ENCODE peak calls at places on chromosomes 1 and 21, in seven cellular contexts. One of them, this sample, is unnamed.

GRCh38 chr1:94805912-94806311 is 14.2 kb upstream of the SLC44A3 start:
- DNase-seq in lower lobe of right lung: peak
- DNase-seq in fibroblast of pulmonary artery: peak
- DNase-seq in CD14-positive monocyte: peak
- DNase-seq in endodermal cell: peak
- DNase-seq in endothelial cell: peak
- DNase-seq in CD4-positive, alpha-beta T cell: peak
- DNase-seq in this sample: no peak

GRCh38 chr1:227944066-227944930 is 3.4 kb downstream of the WNT9A start:
- DNase-seq in lower lobe of right lung: peak
- DNase-seq in endodermal cell: peak
- DNase-seq in fibroblast of pulmonary artery: no peak
- DNase-seq in CD4-positive, alpha-beta T cell: no peak
- DNase-seq in CD14-positive monocyte: peak
- DNase-seq in endothelial cell: no peak
- DNase-seq in this sample: no peak

GRCh38 chr1:9573723-9574122 is 15.0 kb upstream of the TMEM201 start:
- DNase-seq in endothelial cell: no peak
- DNase-seq in lower lobe of right lung: no peak
- DNase-seq in fibroblast of pulmonary artery: peak
- DNase-seq in CD14-positive monocyte: no peak
- DNase-seq in endodermal cell: peak
- DNase-seq in CD4-positive, alpha-beta T cell: no peak
- DNase-seq in this sample: no peak

GRCh38 chr1:115142616-115143015 is 53.3 kb upstream of the TSPAN2 start:
- DNase-seq in endothelial cell: no peak
- DNase-seq in CD14-positive monocyte: no peak
- DNase-seq in CD4-positive, alpha-beta T cell: no peak
- DNase-seq in fibroblast of pulmonary artery: peak
- DNase-seq in endodermal cell: no peak
- DNase-seq in lower lobe of right lung: no peak
- DNase-seq in this sample: no peak

GRCh38 chr1:113197662-113198330 is 124.8 kb downstream of the LRIG2 start:
- DNase-seq in endodermal cell: no peak
- DNase-seq in CD4-positive, alpha-beta T cell: no peak
- DNase-seq in fibroblast of pulmonary artery: no peak
- DNase-seq in lower lobe of right lung: no peak
- DNase-seq in CD14-positive monocyte: no peak
- DNase-seq in endothelial cell: no peak
- DNase-seq in this sample: no peak

GRCh38 chr1:4081806-4082645 is 182.0 kb upstream of the C1orf174 start:
- DNase-seq in fibroblast of pulmonary artery: no peak
- DNase-seq in endothelial cell: no peak
- DNase-seq in endodermal cell: no peak
- DNase-seq in lower lobe of right lung: no peak
- DNase-seq in CD14-positive monocyte: no peak
- DNase-seq in CD4-positive, alpha-beta T cell: no peak
- DNase-seq in this sample: no peak

GRCh38 chr1:235999259-235999925 is 65.5 kb downstream of the NID1 start:
- DNase-seq in fibroblast of pulmonary artery: peak
- DNase-seq in lower lobe of right lung: no peak
- DNase-seq in endodermal cell: no peak
- DNase-seq in CD14-positive monocyte: peak
- DNase-seq in CD4-positive, alpha-beta T cell: peak
- DNase-seq in endothelial cell: no peak
- DNase-seq in this sample: no peak

GRCh38 chr1:183070923-183071618 is 47.9 kb downstream of the LAMC1 start:
- DNase-seq in lower lobe of right lung: no peak
- DNase-seq in fibroblast of pulmonary artery: peak
- DNase-seq in CD14-positive monocyte: no peak
- DNase-seq in CD4-positive, alpha-beta T cell: no peak
- DNase-seq in endodermal cell: no peak
- DNase-seq in endothelial cell: no peak
- DNase-seq in this sample: no peak

GRCh38 chr1:16175610-16176553 is 20.0 kb upstream of the EPHA2 start:
- DNase-seq in lower lobe of right lung: peak
- DNase-seq in endodermal cell: peak
- DNase-seq in CD14-positive monocyte: no peak
- DNase-seq in endothelial cell: no peak
- DNase-seq in CD4-positive, alpha-beta T cell: no peak
- DNase-seq in fibroblast of pulmonary artery: peak
- DNase-seq in this sample: peak

GRCh38 chr1:110196917-110197782 is 13.0 kb upstream of the KCNC4 start:
- DNase-seq in lower lobe of right lung: no peak
- DNase-seq in fibroblast of pulmonary artery: peak
- DNase-seq in CD4-positive, alpha-beta T cell: peak
- DNase-seq in endodermal cell: peak
- DNase-seq in CD14-positive monocyte: no peak
- DNase-seq in endothelial cell: peak
- DNase-seq in this sample: no peak

GRCh38 chr1:204726478-204726877 is 40.9 kb upstream of the LRRN2 start:
- DNase-seq in endodermal cell: no peak
- DNase-seq in CD4-positive, alpha-beta T cell: no peak
- DNase-seq in fibroblast of pulmonary artery: peak
- DNase-seq in endothelial cell: no peak
- DNase-seq in CD14-positive monocyte: no peak
- DNase-seq in lower lobe of right lung: no peak
- DNase-seq in this sample: no peak

GRCh38 chr1:24901791-24902470 is 28.1 kb downstream of the RUNX3 start:
- DNase-seq in CD14-positive monocyte: no peak
- DNase-seq in endothelial cell: no peak
- DNase-seq in endodermal cell: no peak
- DNase-seq in CD4-positive, alpha-beta T cell: no peak
- DNase-seq in fibroblast of pulmonary artery: no peak
- DNase-seq in lower lobe of right lung: peak
- DNase-seq in this sample: no peak

GRCh38 chr1:34591751-34592629 is 162.9 kb upstream of the GJB5 start:
- DNase-seq in CD4-positive, alpha-beta T cell: no peak
- DNase-seq in fibroblast of pulmonary artery: no peak
- DNase-seq in CD14-positive monocyte: no peak
- DNase-seq in endodermal cell: no peak
- DNase-seq in lower lobe of right lung: no peak
- DNase-seq in endothelial cell: no peak
- DNase-seq in this sample: no peak

GRCh38 chr1:227297073-227297793 is 21.1 kb downstream of the CDC42BPA start:
- DNase-seq in endothelial cell: no peak
- DNase-seq in fibroblast of pulmonary artery: no peak
- DNase-seq in lower lobe of right lung: no peak
- DNase-seq in CD4-positive, alpha-beta T cell: no peak
- DNase-seq in CD14-positive monocyte: no peak
- DNase-seq in endodermal cell: no peak
- DNase-seq in this sample: no peak

GRCh38 chr1:224851850-224852261 is 77.6 kb upstream of the DNAH14 start:
- DNase-seq in endothelial cell: no peak
- DNase-seq in fibroblast of pulmonary artery: no peak
- DNase-seq in CD4-positive, alpha-beta T cell: no peak
- DNase-seq in lower lobe of right lung: no peak
- DNase-seq in endodermal cell: peak
- DNase-seq in CD14-positive monocyte: no peak
- DNase-seq in this sample: no peak

GRCh38 chr1:226678701-226679100 is 60.4 kb downstream of the ITPKB start:
- DNase-seq in lower lobe of right lung: no peak
- DNase-seq in endodermal cell: no peak
- DNase-seq in endothelial cell: no peak
- DNase-seq in fibroblast of pulmonary artery: no peak
- DNase-seq in CD14-positive monocyte: no peak
- DNase-seq in CD4-positive, alpha-beta T cell: no peak
- DNase-seq in this sample: no peak

GRCh38 chr1:9659328-9659727 is 7.8 kb downstream of the PIK3CD start:
- DNase-seq in endodermal cell: no peak
- DNase-seq in CD14-positive monocyte: no peak
- DNase-seq in fibroblast of pulmonary artery: peak
- DNase-seq in endothelial cell: no peak
- DNase-seq in CD4-positive, alpha-beta T cell: no peak
- DNase-seq in lower lobe of right lung: no peak
- DNase-seq in this sample: no peak

GRCh38 chr1:178055093-178055492 is 38.8 kb upstream of the RASAL2 start:
- DNase-seq in endothelial cell: peak
- DNase-seq in CD14-positive monocyte: no peak
- DNase-seq in fibroblast of pulmonary artery: no peak
- DNase-seq in lower lobe of right lung: peak
- DNase-seq in endodermal cell: peak
- DNase-seq in CD4-positive, alpha-beta T cell: no peak
- DNase-seq in this sample: no peak
- TF ChIP-seq CTCF in endothelial cell: no peak
- TF ChIP-seq CTCF in CD14-positive monocyte: peak
- TF ChIP-seq CTCF in fibroblast of pulmonary artery: no peak
- TF ChIP-seq CTCF in lower lobe of right lung: peak
- TF ChIP-seq CTCF in endodermal cell: peak
- TF ChIP-seq CTCF in CD4-positive, alpha-beta T cell: no peak
- TF ChIP-seq CTCF in this sample: peak

GRCh38 chr21:44461438-44462089 is 6.3 kb downstream of the LRRC3 start:
- DNase-seq in CD14-positive monocyte: no peak
- DNase-seq in endodermal cell: no peak
- DNase-seq in lower lobe of right lung: no peak
- DNase-seq in endothelial cell: peak
- DNase-seq in fibroblast of pulmonary artery: no peak
- DNase-seq in CD4-positive, alpha-beta T cell: no peak
- DNase-seq in this sample: no peak
- TF ChIP-seq CTCF in CD14-positive monocyte: no peak
- TF ChIP-seq CTCF in endodermal cell: peak
- TF ChIP-seq CTCF in lower lobe of right lung: no peak
- TF ChIP-seq CTCF in endothelial cell: peak
- TF ChIP-seq CTCF in fibroblast of pulmonary artery: no peak
- TF ChIP-seq CTCF in CD4-positive, alpha-beta T cell: no peak
- TF ChIP-seq CTCF in this sample: peak

GRCh38 chr1:5831600-5832335 is 160.5 kb downstream of the NPHP4 start:
- DNase-seq in endodermal cell: peak
- DNase-seq in fibroblast of pulmonary artery: no peak
- DNase-seq in endothelial cell: no peak
- DNase-seq in CD14-positive monocyte: no peak
- DNase-seq in CD4-positive, alpha-beta T cell: no peak
- DNase-seq in lower lobe of right lung: no peak
- DNase-seq in this sample: no peak

GRCh38 chr1:5829414-5829813 is 162.8 kb downstream of the NPHP4 start:
- DNase-seq in lower lobe of right lung: no peak
- DNase-seq in CD4-positive, alpha-beta T cell: no peak
- DNase-seq in endothelial cell: no peak
- DNase-seq in fibroblast of pulmonary artery: no peak
- DNase-seq in endodermal cell: no peak
- DNase-seq in CD14-positive monocyte: no peak
- DNase-seq in this sample: peak

GRCh38 chr1:5832916-5833895 is 159.0 kb downstream of the NPHP4 start:
- DNase-seq in CD4-positive, alpha-beta T cell: no peak
- DNase-seq in CD14-positive monocyte: no peak
- DNase-seq in fibroblast of pulmonary artery: no peak
- DNase-seq in lower lobe of right lung: peak
- DNase-seq in endothelial cell: no peak
- DNase-seq in endodermal cell: no peak
- DNase-seq in this sample: no peak

GRCh38 chr1:5828322-5828935 is 163.8 kb downstream of the NPHP4 start:
- DNase-seq in endothelial cell: no peak
- DNase-seq in fibroblast of pulmonary artery: no peak
- DNase-seq in CD14-positive monocyte: no peak
- DNase-seq in endodermal cell: no peak
- DNase-seq in CD4-positive, alpha-beta T cell: no peak
- DNase-seq in lower lobe of right lung: no peak
- DNase-seq in this sample: peak

GRCh38 chr1:5830771-5831599 is 161.2 kb downstream of the NPHP4 start:
- DNase-seq in endodermal cell: peak
- DNase-seq in lower lobe of right lung: no peak
- DNase-seq in CD4-positive, alpha-beta T cell: no peak
- DNase-seq in CD14-positive monocyte: no peak
- DNase-seq in endothelial cell: peak
- DNase-seq in fibroblast of pulmonary artery: no peak
- DNase-seq in this sample: no peak
- TF ChIP-seq CTCF in endodermal cell: peak
- TF ChIP-seq CTCF in lower lobe of right lung: no peak
- TF ChIP-seq CTCF in CD4-positive, alpha-beta T cell: no peak
- TF ChIP-seq CTCF in CD14-positive monocyte: no peak
- TF ChIP-seq CTCF in endothelial cell: peak
- TF ChIP-seq CTCF in fibroblast of pulmonary artery: no peak
- TF ChIP-seq CTCF in this sample: no peak

GRCh38 chr1:39386997-39387396 is 104.4 kb upstream of the BMP8A start:
- DNase-seq in CD4-positive, alpha-beta T cell: no peak
- DNase-seq in endothelial cell: no peak
- DNase-seq in endodermal cell: no peak
- DNase-seq in CD14-positive monocyte: no peak
- DNase-seq in lower lobe of right lung: no peak
- DNase-seq in fibroblast of pulmonary artery: no peak
- DNase-seq in this sample: no peak

GRCh38 chr1:39391741-39392679 is 99.4 kb upstream of the BMP8A start:
- DNase-seq in CD4-positive, alpha-beta T cell: no peak
- DNase-seq in endothelial cell: no peak
- DNase-seq in CD14-positive monocyte: no peak
- DNase-seq in endodermal cell: no peak
- DNase-seq in lower lobe of right lung: no peak
- DNase-seq in fibroblast of pulmonary artery: peak
- DNase-seq in this sample: no peak

GRCh38 chr1:39385067-39385988 is 106.1 kb upstream of the BMP8A start:
- DNase-seq in CD14-positive monocyte: no peak
- DNase-seq in lower lobe of right lung: no peak
- DNase-seq in CD4-positive, alpha-beta T cell: no peak
- DNase-seq in endothelial cell: no peak
- DNase-seq in fibroblast of pulmonary artery: peak
- DNase-seq in endodermal cell: no peak
- DNase-seq in this sample: no peak

GRCh38 chr1:39392851-39393573 is 98.4 kb upstream of the BMP8A start:
- DNase-seq in fibroblast of pulmonary artery: no peak
- DNase-seq in lower lobe of right lung: no peak
- DNase-seq in endothelial cell: no peak
- DNase-seq in CD4-positive, alpha-beta T cell: no peak
- DNase-seq in CD14-positive monocyte: no peak
- DNase-seq in endodermal cell: no peak
- DNase-seq in this sample: no peak

DNA sequence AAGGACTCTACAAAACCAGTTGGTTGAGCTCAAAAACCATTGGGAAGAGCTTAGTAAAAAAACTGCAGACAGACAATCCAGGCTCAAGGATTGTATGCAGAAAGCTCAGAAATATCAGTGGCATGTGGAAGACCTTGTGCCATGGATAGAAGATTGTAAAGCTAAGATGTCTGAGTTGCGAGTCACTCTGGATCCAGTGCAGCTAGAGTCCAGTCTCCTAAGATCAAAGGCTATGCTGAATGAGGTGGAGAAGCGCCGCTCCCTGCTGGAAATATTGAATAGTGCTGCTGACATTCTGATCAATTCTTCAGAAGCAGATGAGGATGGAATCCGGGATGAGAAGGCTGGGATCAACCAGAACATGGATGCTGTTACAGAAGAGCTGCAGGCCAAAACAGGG is 104.0 kb upstream of the BMP8A start:
- DNase-seq in lower lobe of right lung: no peak
- DNase-seq in CD14-positive monocyte: no peak
- DNase-seq in fibroblast of pulmonary artery: peak
- DNase-seq in endothelial cell: no peak
- DNase-seq in CD4-positive, alpha-beta T cell: no peak
- DNase-seq in endodermal cell: no peak
- DNase-seq in this sample: no peak
- TF ChIP-seq CTCF in lower lobe of right lung: no peak
- TF ChIP-seq CTCF in CD14-positive monocyte: no peak
- TF ChIP-seq CTCF in fibroblast of pulmonary artery: peak
- TF ChIP-seq CTCF in endothelial cell: no peak
- TF ChIP-seq CTCF in CD4-positive, alpha-beta T cell: no peak
- TF ChIP-seq CTCF in endodermal cell: peak
- TF ChIP-seq CTCF in this sample: peak

This sample was measured in chondrocyte.